ENCODE peak calls at places on chromosomes 12 and 14, in seven cellular contexts. One of them, this sample, is unnamed.

GRCh38 chr14:75310295-75311059 is 31.8 kb downstream of the FOS start:
- DNase-seq in A549: peak
- DNase-seq in fibroblast of lung: peak
- DNase-seq in body of pancreas: peak
- DNase-seq in OCI-LY7: no peak
- DNase-seq in lower leg skin: peak
- DNase-seq in mucosa of descending colon: peak
- DNase-seq in this sample: peak

GRCh38 chr12:50932787-50933280 is 19.5 kb upstream of the HIGD1C start:
- DNase-seq in mucosa of descending colon: no peak
- DNase-seq in fibroblast of lung: no peak
- DNase-seq in lower leg skin: no peak
- DNase-seq in body of pancreas: no peak
- DNase-seq in OCI-LY7: no peak
- DNase-seq in A549: no peak
- DNase-seq in this sample: no peak

GRCh38 chr12:24127919-24128721 is 178.7 kb upstream of the SOX5 start:
- DNase-seq in body of pancreas: no peak
- DNase-seq in A549: no peak
- DNase-seq in OCI-LY7: no peak
- DNase-seq in fibroblast of lung: no peak
- DNase-seq in mucosa of descending colon: no peak
- DNase-seq in lower leg skin: no peak
- DNase-seq in this sample: no peak

GRCh38 chr14:29892327-29892726 is 35.3 kb downstream of the PRKD1 start:
- DNase-seq in A549: peak
- DNase-seq in lower leg skin: no peak
- DNase-seq in body of pancreas: no peak
- DNase-seq in OCI-LY7: no peak
- DNase-seq in mucosa of descending colon: no peak
- DNase-seq in fibroblast of lung: peak
- DNase-seq in this sample: no peak

GRCh38 chr12:62618319-62618718 is 151.7 kb downstream of the MON2 start:
- DNase-seq in OCI-LY7: no peak
- DNase-seq in mucosa of descending colon: no peak
- DNase-seq in A549: no peak
- DNase-seq in body of pancreas: no peak
- DNase-seq in fibroblast of lung: no peak
- DNase-seq in lower leg skin: no peak
- DNase-seq in this sample: no peak

GRCh38 chr12:108589028-108589839 is 8.7 kb downstream of the TMEM119 start:
- DNase-seq in lower leg skin: no peak
- DNase-seq in body of pancreas: peak
- DNase-seq in mucosa of descending colon: no peak
- DNase-seq in A549: no peak
- DNase-seq in OCI-LY7: no peak
- DNase-seq in fibroblast of lung: peak
- DNase-seq in this sample: no peak

GRCh38 chr12:26195641-26196423 is 459 bp downstream of the SSPN start:
- DNase-seq in fibroblast of lung: peak
- DNase-seq in OCI-LY7: no peak
- DNase-seq in A549: peak
- DNase-seq in mucosa of descending colon: peak
- DNase-seq in lower leg skin: peak
- DNase-seq in body of pancreas: peak
- DNase-seq in this sample: no peak

GRCh38 chr12:41629606-41630005 is 441.5 kb downstream of the PDZRN4 start:
- DNase-seq in lower leg skin: no peak
- DNase-seq in OCI-LY7: no peak
- DNase-seq in A549: no peak
- DNase-seq in mucosa of descending colon: no peak
- DNase-seq in body of pancreas: no peak
- DNase-seq in fibroblast of lung: no peak
- DNase-seq in this sample: no peak

GRCh38 chr14:60350366-60350720 is 101.3 kb downstream of the PPM1A start:
- DNase-seq in mucosa of descending colon: no peak
- DNase-seq in A549: no peak
- DNase-seq in lower leg skin: no peak
- DNase-seq in body of pancreas: no peak
- DNase-seq in fibroblast of lung: no peak
- DNase-seq in OCI-LY7: no peak
- DNase-seq in this sample: no peak

GRCh38 chr12:82682851-82683261 is 3.9 kb upstream of the TMTC2 start:
- DNase-seq in fibroblast of lung: peak
- DNase-seq in A549: peak
- DNase-seq in body of pancreas: no peak
- DNase-seq in mucosa of descending colon: no peak
- DNase-seq in OCI-LY7: peak
- DNase-seq in lower leg skin: no peak
- DNase-seq in this sample: no peak

GRCh38 chr14:77372304-77372841 is 4.5 kb downstream of the TMED8 start:
- DNase-seq in body of pancreas: no peak
- DNase-seq in lower leg skin: no peak
- DNase-seq in fibroblast of lung: peak
- DNase-seq in mucosa of descending colon: no peak
- DNase-seq in OCI-LY7: peak
- DNase-seq in A549: no peak
- DNase-seq in this sample: peak

GRCh38 chr12:16530268-16530865 is 75.6 kb downstream of the LMO3 start:
- DNase-seq in body of pancreas: peak
- DNase-seq in lower leg skin: no peak
- DNase-seq in A549: no peak
- DNase-seq in mucosa of descending colon: no peak
- DNase-seq in fibroblast of lung: no peak
- DNase-seq in OCI-LY7: no peak
- DNase-seq in this sample: no peak

DNA sequence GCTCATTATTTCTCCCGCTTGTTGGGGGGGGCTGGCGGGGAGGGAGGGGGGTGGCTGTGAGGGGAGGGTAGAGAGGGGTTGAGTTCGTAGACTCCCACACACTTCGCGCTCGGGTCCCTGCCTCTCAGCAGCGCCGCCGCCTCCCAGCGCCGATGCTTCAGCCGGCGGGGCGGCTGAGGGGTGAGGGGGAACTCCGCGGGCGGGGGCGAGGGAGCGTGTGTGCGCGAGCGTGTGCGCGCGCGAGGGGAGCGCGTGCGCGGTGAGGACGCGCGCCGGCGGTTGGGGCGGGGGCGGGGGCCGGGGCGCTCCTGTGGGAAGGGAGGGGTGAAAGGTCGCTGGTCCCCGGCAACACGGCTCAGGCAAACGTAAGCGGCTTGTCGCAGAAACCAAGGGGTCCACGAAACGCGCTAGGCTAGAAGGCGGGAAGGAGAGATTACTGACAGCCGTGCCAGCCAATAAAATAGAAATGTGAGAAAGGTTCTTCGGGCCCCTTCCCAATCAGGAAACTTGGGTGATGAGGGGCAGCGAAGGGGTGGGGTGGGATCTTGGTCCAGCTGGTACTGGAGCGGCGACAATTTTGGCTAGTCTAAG is 343 bp upstream of the NOVA1 start:
- DNase-seq in OCI-LY7: no peak
- DNase-seq in lower leg skin: peak
- DNase-seq in A549: peak
- DNase-seq in mucosa of descending colon: peak
- DNase-seq in body of pancreas: peak
- DNase-seq in fibroblast of lung: peak
- DNase-seq in this sample: peak
- H3K4me3 ChIP-seq in OCI-LY7: no peak
- H3K4me3 ChIP-seq in lower leg skin: peak
- H3K4me3 ChIP-seq in A549: peak
- H3K4me3 ChIP-seq in mucosa of descending colon: peak
- H3K4me3 ChIP-seq in body of pancreas: peak
- H3K4me3 ChIP-seq in fibroblast of lung: peak
- H3K4me3 ChIP-seq in this sample: peak

GRCh38 chr12:107379852-107380567 is 286.7 kb upstream of the CRY1 start:
- DNase-seq in mucosa of descending colon: peak
- DNase-seq in A549: peak
- DNase-seq in fibroblast of lung: peak
- DNase-seq in lower leg skin: no peak
- DNase-seq in body of pancreas: peak
- DNase-seq in OCI-LY7: no peak
- DNase-seq in this sample: no peak
- H3K4me3 ChIP-seq in mucosa of descending colon: no peak
- H3K4me3 ChIP-seq in A549: peak
- H3K4me3 ChIP-seq in fibroblast of lung: no peak
- H3K4me3 ChIP-seq in lower leg skin: no peak
- H3K4me3 ChIP-seq in body of pancreas: no peak
- H3K4me3 ChIP-seq in OCI-LY7: no peak
- H3K4me3 ChIP-seq in this sample: no peak

DNA sequence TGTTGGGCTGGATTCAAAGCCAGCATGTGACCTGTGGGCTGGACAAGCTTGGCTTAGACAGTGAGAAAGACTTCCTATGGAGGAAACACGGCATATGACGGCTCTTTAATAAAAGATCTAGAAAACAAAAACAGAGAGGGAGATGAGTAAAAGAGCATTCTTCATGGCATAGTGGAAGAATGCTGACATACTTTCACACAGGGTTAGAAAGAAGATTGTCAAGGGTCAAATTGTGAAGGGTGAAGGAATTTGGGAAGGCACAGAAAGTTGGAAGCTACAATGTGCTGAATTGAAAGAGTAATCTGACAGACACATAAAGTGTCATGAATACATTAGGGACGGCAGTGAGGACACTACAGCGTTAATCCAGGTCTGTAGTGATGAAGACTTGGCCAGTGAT is 63.4 kb downstream of the GALNT4 start:
- DNase-seq in body of pancreas: no peak
- DNase-seq in A549: no peak
- DNase-seq in OCI-LY7: no peak
- DNase-seq in lower leg skin: no peak
- DNase-seq in fibroblast of lung: peak
- DNase-seq in mucosa of descending colon: no peak
- DNase-seq in this sample: no peak
- H3K4me3 ChIP-seq in body of pancreas: no peak
- H3K4me3 ChIP-seq in A549: no peak
- H3K4me3 ChIP-seq in OCI-LY7: no peak
- H3K4me3 ChIP-seq in lower leg skin: no peak
- H3K4me3 ChIP-seq in fibroblast of lung: no peak
- H3K4me3 ChIP-seq in mucosa of descending colon: no peak
- H3K4me3 ChIP-seq in this sample: no peak

DNA sequence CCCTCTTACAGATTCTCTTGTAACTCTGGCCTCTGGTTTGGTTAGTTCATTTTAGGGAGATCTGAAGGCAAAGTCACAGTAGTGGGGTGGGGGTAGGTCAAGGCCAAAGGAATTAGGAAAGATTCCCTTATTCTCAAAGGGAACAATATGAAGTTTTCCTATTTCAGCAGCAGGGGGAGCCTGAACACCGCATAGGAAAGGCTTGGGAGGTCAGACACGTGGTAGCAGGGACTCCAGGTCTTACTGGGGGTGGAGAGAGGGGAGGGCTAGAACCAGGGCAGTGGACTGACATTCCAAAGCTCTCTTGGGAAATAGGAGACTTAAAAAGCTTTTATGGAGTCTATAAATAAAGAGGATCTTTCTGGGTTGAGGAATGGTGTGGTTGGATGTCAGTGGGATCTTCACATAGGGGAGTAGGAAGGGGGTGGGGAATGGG is 1.3 kb downstream of the ZC3H10 start:
- DNase-seq in fibroblast of lung: peak
- DNase-seq in OCI-LY7: peak
- DNase-seq in body of pancreas: peak
- DNase-seq in A549: peak
- DNase-seq in lower leg skin: no peak
- DNase-seq in mucosa of descending colon: peak
- DNase-seq in this sample: peak
- H3K4me3 ChIP-seq in fibroblast of lung: peak
- H3K4me3 ChIP-seq in OCI-LY7: peak
- H3K4me3 ChIP-seq in body of pancreas: no peak
- H3K4me3 ChIP-seq in A549: peak
- H3K4me3 ChIP-seq in lower leg skin: no peak
- H3K4me3 ChIP-seq in mucosa of descending colon: no peak
- H3K4me3 ChIP-seq in this sample: peak

GRCh38 chr12:104720346-104721064 is 237.6 kb downstream of the SLC41A2 start:
- DNase-seq in fibroblast of lung: peak
- DNase-seq in OCI-LY7: no peak
- DNase-seq in lower leg skin: no peak
- DNase-seq in body of pancreas: no peak
- DNase-seq in A549: no peak
- DNase-seq in mucosa of descending colon: peak
- DNase-seq in this sample: peak
- H3K4me3 ChIP-seq in fibroblast of lung: peak
- H3K4me3 ChIP-seq in OCI-LY7: no peak
- H3K4me3 ChIP-seq in lower leg skin: no peak
- H3K4me3 ChIP-seq in body of pancreas: no peak
- H3K4me3 ChIP-seq in A549: no peak
- H3K4me3 ChIP-seq in mucosa of descending colon: no peak
- H3K4me3 ChIP-seq in this sample: peak

GRCh38 chr14:96097752-96098151 is 58.6 kb downstream of the C14orf132 start:
- DNase-seq in lower leg skin: peak
- DNase-seq in A549: no peak
- DNase-seq in mucosa of descending colon: no peak
- DNase-seq in body of pancreas: no peak
- DNase-seq in fibroblast of lung: no peak
- DNase-seq in OCI-LY7: no peak
- DNase-seq in this sample: no peak
- H3K4me3 ChIP-seq in lower leg skin: no peak
- H3K4me3 ChIP-seq in A549: no peak
- H3K4me3 ChIP-seq in mucosa of descending colon: no peak
- H3K4me3 ChIP-seq in body of pancreas: no peak
- H3K4me3 ChIP-seq in fibroblast of lung: no peak
- H3K4me3 ChIP-seq in OCI-LY7: no peak
- H3K4me3 ChIP-seq in this sample: no peak